ENCODE peak calls at places on chromosomes 5 and 9, in seven cellular contexts. One of them, this sample, is unnamed.

GRCh38 chr5:25963251-25964008 is 1075.0 kb downstream of the CDH9 start:
- DNase-seq in cardiac muscle cell: no peak
- DNase-seq in fibroblast of lung: no peak
- DNase-seq in endodermal cell: no peak
- DNase-seq in upper lobe of right lung: no peak
- DNase-seq in uterus: no peak
- DNase-seq in Caco-2: no peak
- DNase-seq in this sample: no peak

GRCh38 chr9:136978073-136978864 is 965 bp downstream of the PTGDS start:
- DNase-seq in upper lobe of right lung: peak
- DNase-seq in Caco-2: peak
- DNase-seq in fibroblast of lung: peak
- DNase-seq in cardiac muscle cell: peak
- DNase-seq in uterus: peak
- DNase-seq in endodermal cell: peak
- DNase-seq in this sample: no peak

GRCh38 chr9:87206064-87206661 is 258.9 kb upstream of the GAS1 start:
- DNase-seq in upper lobe of right lung: no peak
- DNase-seq in Caco-2: no peak
- DNase-seq in fibroblast of lung: peak
- DNase-seq in uterus: no peak
- DNase-seq in endodermal cell: no peak
- DNase-seq in cardiac muscle cell: no peak
- DNase-seq in this sample: peak

GRCh38 chr5:168162464-168162863 is 129.0 kb upstream of the WWC1 start:
- DNase-seq in Caco-2: no peak
- DNase-seq in upper lobe of right lung: no peak
- DNase-seq in endodermal cell: no peak
- DNase-seq in fibroblast of lung: no peak
- DNase-seq in uterus: no peak
- DNase-seq in cardiac muscle cell: peak
- DNase-seq in this sample: no peak

GRCh38 chr9:115118471-115119156 is 657 bp upstream of the TNC start:
- DNase-seq in cardiac muscle cell: peak
- DNase-seq in uterus: peak
- DNase-seq in endodermal cell: peak
- DNase-seq in fibroblast of lung: peak
- DNase-seq in Caco-2: peak
- DNase-seq in upper lobe of right lung: peak
- DNase-seq in this sample: peak

GRCh38 chr5:43514471-43514815 is 505 bp downstream of the C5orf34 start:
- DNase-seq in cardiac muscle cell: peak
- DNase-seq in uterus: no peak
- DNase-seq in fibroblast of lung: peak
- DNase-seq in endodermal cell: no peak
- DNase-seq in Caco-2: no peak
- DNase-seq in upper lobe of right lung: no peak
- DNase-seq in this sample: peak

GRCh38 chr5:90792725-90793124 is 234.1 kb downstream of the ADGRV1 start:
- DNase-seq in fibroblast of lung: peak
- DNase-seq in cardiac muscle cell: peak
- DNase-seq in uterus: no peak
- DNase-seq in endodermal cell: no peak
- DNase-seq in Caco-2: no peak
- DNase-seq in upper lobe of right lung: no peak
- DNase-seq in this sample: no peak

GRCh38 chr9:28234133-28234898 is 661.0 kb upstream of the C9orf72 start:
- DNase-seq in upper lobe of right lung: no peak
- DNase-seq in fibroblast of lung: no peak
- DNase-seq in uterus: no peak
- DNase-seq in cardiac muscle cell: peak
- DNase-seq in endodermal cell: no peak
- DNase-seq in Caco-2: no peak
- DNase-seq in this sample: no peak

GRCh38 chr9:107491081-107492053 is 1.8 kb upstream of the KLF4 start:
- DNase-seq in Caco-2: no peak
- DNase-seq in fibroblast of lung: peak
- DNase-seq in endodermal cell: peak
- DNase-seq in upper lobe of right lung: no peak
- DNase-seq in uterus: peak
- DNase-seq in cardiac muscle cell: peak
- DNase-seq in this sample: no peak

GRCh38 chr5:176750144-176750543 is 60.2 kb upstream of the UNC5A start:
- DNase-seq in endodermal cell: peak
- DNase-seq in cardiac muscle cell: no peak
- DNase-seq in Caco-2: no peak
- DNase-seq in fibroblast of lung: no peak
- DNase-seq in upper lobe of right lung: peak
- DNase-seq in uterus: no peak
- DNase-seq in this sample: no peak

GRCh38 chr9:117343416-117343815 is 71.4 kb downstream of the ASTN2 start:
- DNase-seq in Caco-2: no peak
- DNase-seq in endodermal cell: no peak
- DNase-seq in upper lobe of right lung: no peak
- DNase-seq in fibroblast of lung: peak
- DNase-seq in cardiac muscle cell: peak
- DNase-seq in uterus: no peak
- DNase-seq in this sample: no peak

GRCh38 chr9:116756995-116757394 is 69.9 kb downstream of the TRIM32 start:
- DNase-seq in Caco-2: no peak
- DNase-seq in cardiac muscle cell: no peak
- DNase-seq in upper lobe of right lung: no peak
- DNase-seq in endodermal cell: peak
- DNase-seq in fibroblast of lung: no peak
- DNase-seq in uterus: no peak
- DNase-seq in this sample: no peak

GRCh38 chr5:58012103-58012502 is 447.8 kb downstream of the PLK2 start:
- DNase-seq in fibroblast of lung: peak
- DNase-seq in upper lobe of right lung: no peak
- DNase-seq in cardiac muscle cell: no peak
- DNase-seq in uterus: no peak
- DNase-seq in Caco-2: no peak
- DNase-seq in endodermal cell: no peak
- DNase-seq in this sample: no peak

GRCh38 chr5:59656351-59657254 is 236.9 kb downstream of the PDE4D start:
- DNase-seq in upper lobe of right lung: no peak
- DNase-seq in endodermal cell: no peak
- DNase-seq in Caco-2: no peak
- DNase-seq in fibroblast of lung: peak
- DNase-seq in uterus: no peak
- DNase-seq in cardiac muscle cell: peak
- DNase-seq in this sample: no peak

GRCh38 chr5:150317048-150318003 is 14.6 kb upstream of the ARSI start:
- DNase-seq in cardiac muscle cell: peak
- DNase-seq in endodermal cell: peak
- DNase-seq in Caco-2: peak
- DNase-seq in uterus: peak
- DNase-seq in upper lobe of right lung: no peak
- DNase-seq in fibroblast of lung: peak
- DNase-seq in this sample: peak

GRCh38 chr5:11912-12311 is 80.1 kb upstream of the PLEKHG4B start:
- DNase-seq in Caco-2: no peak
- DNase-seq in uterus: no peak
- DNase-seq in upper lobe of right lung: no peak
- DNase-seq in cardiac muscle cell: peak
- DNase-seq in fibroblast of lung: peak
- DNase-seq in endodermal cell: no peak
- DNase-seq in this sample: no peak

GRCh38 chr5:72467987-72468386 is 39.2 kb downstream of the ZNF366 start:
- DNase-seq in fibroblast of lung: peak
- DNase-seq in cardiac muscle cell: peak
- DNase-seq in upper lobe of right lung: no peak
- DNase-seq in Caco-2: no peak
- DNase-seq in uterus: no peak
- DNase-seq in endodermal cell: no peak
- DNase-seq in this sample: peak

GRCh38 chr5:173572431-173573125 is 43.9 kb downstream of the BOD1 start:
- DNase-seq in endodermal cell: peak
- DNase-seq in uterus: no peak
- DNase-seq in cardiac muscle cell: no peak
- DNase-seq in Caco-2: no peak
- DNase-seq in upper lobe of right lung: no peak
- DNase-seq in fibroblast of lung: no peak
- DNase-seq in this sample: no peak

GRCh38 chr9:77251050-77251449 is 73.7 kb downstream of the VPS13A start:
- DNase-seq in upper lobe of right lung: no peak
- DNase-seq in cardiac muscle cell: no peak
- DNase-seq in fibroblast of lung: peak
- DNase-seq in uterus: no peak
- DNase-seq in endodermal cell: no peak
- DNase-seq in Caco-2: no peak
- DNase-seq in this sample: no peak

GRCh38 chr9:110650261-110650660 is 18.3 kb upstream of the MUSK start:
- DNase-seq in cardiac muscle cell: peak
- DNase-seq in endodermal cell: no peak
- DNase-seq in Caco-2: no peak
- DNase-seq in upper lobe of right lung: no peak
- DNase-seq in uterus: no peak
- DNase-seq in fibroblast of lung: peak
- DNase-seq in this sample: peak

GRCh38 chr5:36047375-36048160 is 19.1 kb downstream of the UGT3A2 start:
- DNase-seq in fibroblast of lung: no peak
- DNase-seq in upper lobe of right lung: no peak
- DNase-seq in cardiac muscle cell: no peak
- DNase-seq in endodermal cell: no peak
- DNase-seq in Caco-2: no peak
- DNase-seq in uterus: no peak
- DNase-seq in this sample: no peak

GRCh38 chr9:69471433-69471832 is 146.4 kb downstream of the ENTREP1 start:
- DNase-seq in upper lobe of right lung: no peak
- DNase-seq in endodermal cell: no peak
- DNase-seq in Caco-2: no peak
- DNase-seq in uterus: no peak
- DNase-seq in fibroblast of lung: peak
- DNase-seq in cardiac muscle cell: peak
- DNase-seq in this sample: no peak

GRCh38 chr5:71883745-71884103 is 164.6 kb downstream of the CARTPT start:
- DNase-seq in upper lobe of right lung: no peak
- DNase-seq in cardiac muscle cell: peak
- DNase-seq in endodermal cell: no peak
- DNase-seq in fibroblast of lung: no peak
- DNase-seq in uterus: no peak
- DNase-seq in Caco-2: no peak
- DNase-seq in this sample: no peak

GRCh38 chr5:39427225-39427624 is 2.4 kb upstream of the DAB2 start:
- DNase-seq in endodermal cell: no peak
- DNase-seq in cardiac muscle cell: peak
- DNase-seq in uterus: no peak
- DNase-seq in fibroblast of lung: peak
- DNase-seq in upper lobe of right lung: no peak
- DNase-seq in Caco-2: no peak
- DNase-seq in this sample: no peak

GRCh38 chr5:39426136-39426535 is 1.4 kb upstream of the DAB2 start:
- DNase-seq in endodermal cell: no peak
- DNase-seq in Caco-2: no peak
- DNase-seq in fibroblast of lung: no peak
- DNase-seq in upper lobe of right lung: no peak
- DNase-seq in uterus: no peak
- DNase-seq in cardiac muscle cell: no peak
- DNase-seq in this sample: no peak

GRCh38 chr5:39424751-39425524 is at the start of gene DAB2:
- DNase-seq in fibroblast of lung: peak
- DNase-seq in uterus: peak
- DNase-seq in upper lobe of right lung: peak
- DNase-seq in endodermal cell: peak
- DNase-seq in cardiac muscle cell: peak
- DNase-seq in Caco-2: peak
- DNase-seq in this sample: peak

GRCh38 chr5:39428639-39429038 is 3.9 kb upstream of the DAB2 start:
- DNase-seq in Caco-2: no peak
- DNase-seq in cardiac muscle cell: no peak
- DNase-seq in endodermal cell: no peak
- DNase-seq in uterus: no peak
- DNase-seq in upper lobe of right lung: no peak
- DNase-seq in fibroblast of lung: peak
- DNase-seq in this sample: no peak

DNA sequence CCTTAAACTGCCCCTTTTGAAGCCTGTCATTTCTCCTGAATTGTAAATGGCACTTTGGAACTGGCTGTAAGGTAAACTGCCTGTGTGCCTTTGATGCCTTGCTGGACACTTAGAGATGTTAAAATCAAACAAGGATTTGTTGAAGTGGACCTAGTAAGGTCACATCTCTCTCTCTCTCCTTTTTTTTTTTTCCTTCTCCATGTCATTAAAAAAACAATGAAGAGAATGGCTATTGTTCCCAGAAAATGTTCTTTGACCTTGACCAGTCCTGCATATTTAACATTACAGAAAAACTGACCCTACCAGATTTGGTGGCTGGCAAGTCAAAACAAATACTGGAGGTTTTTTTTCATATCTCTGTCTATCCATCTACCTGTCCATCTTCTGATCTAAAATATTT is 2.9 kb upstream of the DAB2 start:
- DNase-seq in uterus: no peak
- DNase-seq in fibroblast of lung: no peak
- DNase-seq in upper lobe of right lung: no peak
- DNase-seq in endodermal cell: no peak
- DNase-seq in cardiac muscle cell: no peak
- DNase-seq in Caco-2: peak
- DNase-seq in this sample: no peak
- H3K4me3 ChIP-seq in uterus: no peak
- H3K4me3 ChIP-seq in fibroblast of lung: no peak
- H3K4me3 ChIP-seq in upper lobe of right lung: no peak
- H3K4me3 ChIP-seq in endodermal cell: no peak
- H3K4me3 ChIP-seq in cardiac muscle cell: no peak
- H3K4me3 ChIP-seq in Caco-2: no peak
- H3K4me3 ChIP-seq in this sample: no peak

GRCh38 chr9:93865245-93865644 is 89.9 kb downstream of the BARX1 start:
- DNase-seq in uterus: no peak
- DNase-seq in upper lobe of right lung: peak
- DNase-seq in Caco-2: no peak
- DNase-seq in cardiac muscle cell: no peak
- DNase-seq in fibroblast of lung: no peak
- DNase-seq in endodermal cell: no peak
- DNase-seq in this sample: no peak
- TF ChIP-seq CTCF in uterus: no peak
- TF ChIP-seq CTCF in upper lobe of right lung: no peak
- TF ChIP-seq CTCF in Caco-2: no peak
- TF ChIP-seq CTCF in cardiac muscle cell: no peak
- TF ChIP-seq CTCF in fibroblast of lung: no peak
- TF ChIP-seq CTCF in endodermal cell: no peak
- TF ChIP-seq CTCF in this sample: no peak

GRCh38 chr5:5335708-5336211 is 86.7 kb upstream of the ICE1 start:
- DNase-seq in endodermal cell: peak
- DNase-seq in Caco-2: peak
- DNase-seq in upper lobe of right lung: no peak
- DNase-seq in cardiac muscle cell: peak
- DNase-seq in fibroblast of lung: peak
- DNase-seq in uterus: no peak
- DNase-seq in this sample: peak
- H3K4me3 ChIP-seq in endodermal cell: no peak
- H3K4me3 ChIP-seq in Caco-2: no peak
- H3K4me3 ChIP-seq in upper lobe of right lung: no peak
- H3K4me3 ChIP-seq in cardiac muscle cell: no peak
- H3K4me3 ChIP-seq in fibroblast of lung: no peak
- H3K4me3 ChIP-seq in uterus: no peak
- H3K4me3 ChIP-seq in this sample: no peak

DNA sequence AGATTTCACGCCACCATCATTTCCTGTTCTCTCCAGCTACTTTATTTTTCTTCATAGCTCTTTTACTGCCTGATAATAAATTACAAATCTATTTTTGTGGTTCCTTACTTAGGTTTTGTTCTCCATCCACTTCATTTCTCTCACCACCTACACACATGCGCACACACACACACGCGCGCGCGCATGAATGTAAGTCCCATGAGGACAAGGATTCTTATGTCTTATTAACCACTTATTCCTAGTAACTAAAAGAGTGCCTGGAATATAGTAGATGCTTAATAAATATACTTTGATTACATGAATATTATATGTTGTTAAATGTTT is 116.5 kb downstream of the TRPM6 start:
- DNase-seq in fibroblast of lung: no peak
- DNase-seq in Caco-2: no peak
- DNase-seq in uterus: no peak
- DNase-seq in cardiac muscle cell: no peak
- DNase-seq in upper lobe of right lung: no peak
- DNase-seq in endodermal cell: no peak
- DNase-seq in this sample: no peak
- TF ChIP-seq CTCF in fibroblast of lung: no peak
- TF ChIP-seq CTCF in Caco-2: no peak
- TF ChIP-seq CTCF in uterus: no peak
- TF ChIP-seq CTCF in cardiac muscle cell: no peak
- TF ChIP-seq CTCF in upper lobe of right lung: no peak
- TF ChIP-seq CTCF in endodermal cell: peak
- TF ChIP-seq CTCF in this sample: no peak